ENCODE peak calls at places on chromosome 1, in five cellular contexts. T, G, Y, K and I are unnamed samples.

GRCh38 chr1:159705911-159706270 is 8.5 kb downstream of the CRP start:
- DNase-seq in T (no peak), G (no peak), Y (no peak), K (no peak), I (no peak)

GRCh38 chr1:156480411-156481192 is 20.0 kb downstream of the MEF2D start:
- DNase-seq in T (peak), G (peak), Y (peak), K (peak), I (no peak)

GRCh38 chr1:58402444-58402843 is 144.1 kb downstream of the OMA1 start:
- DNase-seq in T (no peak), G (no peak), Y (no peak), K (no peak), I (no peak)

GRCh38 chr1:205339717-205340116 is 17.0 kb downstream of the KLHDC8A start:
- DNase-seq in T (no peak), G (no peak), Y (no peak), K (no peak), I (no peak)

GRCh38 chr1:83764209-83764608 is 234.7 kb downstream of the TTLL7 start:
- DNase-seq in T (no peak), G (no peak), Y (peak), K (no peak), I (no peak)

GRCh38 chr1:59013276-59013927 is 229.6 kb upstream of the JUN start:
- DNase-seq in T (peak), G (peak), Y (peak), K (peak), I (no peak)

GRCh38 chr1:47106792-47107191 is 30.4 kb upstream of the CYP4A22 start:
- DNase-seq in T (no peak), G (no peak), Y (no peak), K (no peak), I (no peak)

GRCh38 chr1:162302246-162302645 is 74.4 kb downstream of the SPATA46 start:
- DNase-seq in T (no peak), G (no peak), Y (no peak), K (no peak), I (no peak)

GRCh38 chr1:234710936-234711335 is 101.0 kb upstream of the IRF2BP2 start:
- DNase-seq in T (no peak), G (no peak), Y (no peak), K (no peak), I (no peak)

GRCh38 chr1:234711400-234711799 is 101.4 kb upstream of the IRF2BP2 start:
- DNase-seq in T (no peak), G (no peak), Y (no peak), K (no peak), I (no peak)

GRCh38 chr1:234708700-234709395 is 98.9 kb upstream of the IRF2BP2 start:
- DNase-seq in T (no peak), G (no peak), Y (peak), K (no peak), I (no peak)

GRCh38 chr1:234710381-234710780 is 100.4 kb upstream of the IRF2BP2 start:
- DNase-seq in T (no peak), G (no peak), Y (no peak), K (no peak), I (no peak)

GRCh38 chr1:234709473-234710279 is 99.7 kb upstream of the IRF2BP2 start:
- DNase-seq in T (no peak), G (peak), Y (no peak), K (no peak), I (no peak)
- H3K27ac ChIP-seq in T (peak), G (no peak), Y (no peak), K (no peak), I (peak)

GRCh38 chr1:53383471-53383870 is 55.6 kb upstream of the LRP8 start:
- DNase-seq in T (no peak), G (no peak), Y (no peak), K (no peak), I (no peak)
- H3K27ac ChIP-seq in T (no peak), G (no peak), Y (no peak), K (no peak), I (no peak)

DNA sequence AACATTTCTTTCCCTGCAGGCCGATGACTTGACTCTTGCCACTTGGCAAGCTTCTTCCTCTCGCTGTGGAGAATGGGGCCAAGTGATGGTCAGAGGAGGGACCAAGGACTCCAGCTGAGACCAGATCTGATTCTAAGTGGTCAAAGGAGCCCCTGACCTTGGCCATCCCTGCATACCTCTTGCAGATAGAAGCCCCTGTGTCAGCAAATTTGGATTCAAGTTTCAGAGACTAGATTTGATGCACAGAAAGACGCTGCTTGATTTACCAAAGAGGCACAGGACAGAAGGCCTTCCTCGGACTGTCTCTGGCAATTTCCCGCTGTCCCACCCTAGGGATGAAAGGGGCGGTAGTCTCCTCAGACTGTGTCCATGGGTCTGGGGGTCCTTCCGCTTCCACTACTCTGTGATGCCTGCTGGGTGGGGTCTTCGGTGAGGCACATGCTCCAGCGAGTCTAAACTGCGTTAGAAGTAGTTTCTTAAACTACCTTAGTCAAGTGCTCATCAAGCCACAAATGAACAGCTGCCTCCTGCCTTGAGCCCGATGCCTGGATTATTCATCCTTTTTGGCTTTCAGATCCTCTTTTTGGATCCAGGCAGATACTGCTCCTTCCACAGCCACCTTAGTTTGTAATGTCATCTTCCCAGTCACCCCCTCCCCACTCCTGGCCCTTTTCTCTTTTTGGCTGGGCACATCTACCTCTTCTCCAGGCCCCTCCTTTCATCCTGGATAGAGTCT is 31.8 kb upstream of the RBM15 start:
- DNase-seq in T (no peak), G (no peak), Y (no peak), K (no peak), I (no peak)
- H3K27ac ChIP-seq in T (no peak), G (no peak), Y (no peak), K (no peak), I (no peak)

DNA sequence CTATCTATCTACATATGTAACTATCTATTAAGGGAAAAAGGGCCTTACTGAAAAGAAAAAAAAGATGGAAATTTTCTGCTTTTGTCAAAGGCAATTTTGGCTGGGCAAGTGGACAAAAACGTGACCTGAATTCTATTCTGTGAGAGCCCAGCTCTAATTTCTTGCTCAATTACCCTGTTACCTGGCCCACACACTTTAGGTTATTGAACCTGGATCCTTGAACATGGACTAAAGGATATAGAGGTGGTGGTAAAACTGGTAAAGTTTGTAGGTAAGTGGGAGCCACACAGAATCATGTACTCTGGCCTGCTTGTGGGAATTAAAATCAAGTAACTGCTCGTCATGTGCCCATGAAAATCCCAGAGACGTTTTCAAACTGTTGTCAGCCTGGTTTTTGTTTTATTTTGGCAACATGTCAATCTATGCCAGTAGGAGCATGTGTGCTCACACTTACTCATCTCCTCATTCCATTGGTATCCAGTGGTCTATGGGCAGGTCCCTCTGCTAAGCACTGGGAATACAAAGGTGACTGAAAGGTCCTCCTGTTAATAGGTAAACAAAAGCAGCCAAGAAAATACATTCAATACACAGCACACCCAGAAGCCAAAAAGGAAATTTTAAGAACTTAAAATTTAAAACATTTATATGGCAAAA is 113.7 kb upstream of the WARS2 start:
- DNase-seq in T (no peak), G (no peak), Y (peak), K (no peak), I (peak)
- H3K27ac ChIP-seq in T (no peak), G (no peak), Y (no peak), K (no peak), I (peak)

GRCh38 chr1:44355582-44356305 is 687 bp upstream of the ERI3 start:
- DNase-seq in T (no peak), G (no peak), Y (peak), K (no peak), I (no peak)

GRCh38 chr1:44357710-44358109 is 2.7 kb upstream of the ERI3 start:
- DNase-seq in T (no peak), G (no peak), Y (no peak), K (no peak), I (no peak)

GRCh38 chr1:44351289-44351688 is 3.8 kb downstream of the ERI3 start:
- DNase-seq in T (no peak), G (no peak), Y (no peak), K (no peak), I (no peak)

GRCh38 chr1:44354268-44354839 is 703 bp downstream of the ERI3 start:
- DNase-seq in T (no peak), G (no peak), Y (peak), K (peak), I (no peak)

DNA sequence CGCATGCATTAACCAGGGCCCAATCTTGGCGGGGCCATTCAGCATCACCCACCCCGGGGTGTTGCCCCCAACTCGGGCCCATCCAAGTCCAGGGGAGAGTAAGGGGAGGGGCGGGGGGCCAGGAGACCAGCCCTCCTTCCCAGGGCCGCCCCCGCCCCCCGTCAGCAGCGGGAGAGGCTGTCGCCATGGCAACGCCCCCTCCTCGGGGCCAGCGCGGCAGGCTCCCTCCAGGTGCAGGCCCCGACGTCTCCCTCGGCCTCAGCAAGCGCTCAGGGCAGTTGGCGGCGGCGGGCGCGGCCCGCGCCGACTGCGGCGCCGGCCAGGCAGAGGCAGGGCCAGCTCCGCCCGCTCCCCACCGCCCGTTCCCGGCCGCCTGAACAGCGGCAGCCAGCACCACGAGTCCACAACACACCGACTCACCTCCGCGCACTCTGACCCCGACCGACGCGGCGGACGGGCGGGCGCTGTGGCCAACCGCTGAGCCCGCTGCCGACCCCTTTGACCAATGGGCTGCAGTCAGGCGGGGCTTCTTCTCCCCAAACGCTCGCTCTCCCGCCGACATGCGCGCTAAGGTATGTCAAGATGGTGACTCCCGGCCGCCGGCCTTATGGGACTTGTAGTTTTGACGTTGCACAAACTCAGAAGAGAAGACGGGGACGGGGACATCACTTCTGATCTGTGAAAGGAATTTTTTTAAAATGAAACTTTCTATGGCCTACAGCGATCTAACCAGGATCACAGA is at the start of gene ERI3:
- DNase-seq in T (peak), G (peak), Y (peak), K (peak), I (peak)
- H3K27ac ChIP-seq in T (peak), G (peak), Y (no peak), K (peak), I (no peak)

GRCh38 chr1:63906053-63906704 is 132.4 kb downstream of the ROR1 start:
- DNase-seq in T (no peak), G (no peak), Y (no peak), K (no peak), I (no peak)
- H3K27ac ChIP-seq in T (no peak), G (no peak), Y (no peak), K (no peak), I (no peak)

GRCh38 chr1:93399781-93400180 is 48.1 kb upstream of the FNBP1L start:
- DNase-seq in T (no peak), G (no peak), Y (peak), K (no peak), I (no peak)
- H3K27ac ChIP-seq in T (no peak), G (no peak), Y (no peak), K (no peak), I (no peak)